ENCODE peak calls at places on chromosome 1, in seven cellular contexts. U is GM06990; J is CD8-positive, alpha-beta T cell; X is aorta; N is heart right ventricle; R is transverse colon; P is ovary. V is an unnamed sample. For H3K27me3 and H3K36me3, the result is how much of the 10 kb centered on the place peaks cover.

GRCh38 chr1:11746795-11747487 is 11.0 kb downstream of the AGTRAP start:
- DNase-seq in R (no peak), P (no peak), J (no peak), N (peak), X (no peak), U (no peak), V (peak)

GRCh38 chr1:21875621-21876063 is 61.5 kb downstream of the HSPG2 start:
- DNase-seq in N (peak), U (no peak), R (no peak), J (no peak), P (no peak), X (no peak), V (no peak)

GRCh38 chr1:160997323-160998038 is 23.5 kb downstream of the F11R start:
- DNase-seq in J (peak), U (no peak), X (no peak), P (peak), R (peak), N (peak), V (peak)

GRCh38 chr1:111442457-111442856 is 6.6 kb downstream of the WDR77 start:
- DNase-seq in U (no peak), J (no peak), R (no peak), P (no peak), N (no peak), X (no peak), V (no peak)

GRCh38 chr1:198669771-198670170 is 30.9 kb downstream of the PTPRC start:
- DNase-seq in R (no peak), J (no peak), N (no peak), U (no peak), P (no peak), X (no peak), V (no peak)

GRCh38 chr1:28517649-28517999 is 11.8 kb downstream of the RCC1 start:
- DNase-seq in P (no peak), R (no peak), X (no peak), U (no peak), N (no peak), J (no peak), V (peak)

GRCh38 chr1:206962269-206962668 is 8.0 kb downstream of the FCAMR start:
- DNase-seq in N (no peak), R (no peak), X (no peak), U (no peak), J (no peak), P (no peak), V (no peak)

GRCh38 chr1:30126839-30127238 is 596.5 kb downstream of the MATN1 start:
- DNase-seq in J (no peak), N (no peak), U (no peak), X (no peak), P (no peak), R (peak), V (no peak)

GRCh38 chr1:5585256-5585655 is 407.0 kb downstream of the NPHP4 start:
- DNase-seq in R (no peak), P (no peak), N (no peak), X (no peak), U (no peak), J (no peak), V (no peak)

GRCh38 chr1:886760-887159 is 37.0 kb upstream of the SAMD11 start:
- DNase-seq in U (no peak), R (no peak), J (no peak), N (no peak), P (no peak), X (no peak), V (no peak)

GRCh38 chr1:201848230-201848629 is 19.3 kb downstream of the IPO9 start:
- DNase-seq in P (no peak), U (no peak), R (no peak), X (no peak), J (no peak), N (no peak), V (no peak)

DNA sequence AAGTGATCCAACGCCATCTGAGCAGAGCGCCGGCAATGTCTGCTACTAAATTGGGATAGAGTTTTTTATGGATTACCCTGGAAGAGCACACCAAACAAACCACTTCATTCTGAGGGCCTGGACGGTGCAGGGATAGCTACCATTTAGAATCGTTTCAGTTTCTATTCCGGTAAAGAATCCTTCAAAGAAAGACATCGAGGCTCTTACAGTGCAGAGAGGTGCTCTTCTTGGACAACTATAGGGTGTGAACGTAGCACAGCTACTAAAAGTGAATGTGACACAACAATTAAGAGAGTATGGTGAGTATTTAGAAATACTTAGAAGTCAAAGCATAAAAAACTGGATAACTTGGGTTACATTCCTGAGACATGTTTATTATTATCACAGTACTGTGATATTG is 16.1 kb downstream of the HIVEP3 start:
- DNase-seq in R (no peak), P (no peak), J (no peak), X (no peak), N (no peak), U (no peak), V (no peak)
- H3K4me3 ChIP-seq in R (no peak), P (no peak), J (no peak), X (no peak), N (no peak), U (no peak), V (no peak)

DNA sequence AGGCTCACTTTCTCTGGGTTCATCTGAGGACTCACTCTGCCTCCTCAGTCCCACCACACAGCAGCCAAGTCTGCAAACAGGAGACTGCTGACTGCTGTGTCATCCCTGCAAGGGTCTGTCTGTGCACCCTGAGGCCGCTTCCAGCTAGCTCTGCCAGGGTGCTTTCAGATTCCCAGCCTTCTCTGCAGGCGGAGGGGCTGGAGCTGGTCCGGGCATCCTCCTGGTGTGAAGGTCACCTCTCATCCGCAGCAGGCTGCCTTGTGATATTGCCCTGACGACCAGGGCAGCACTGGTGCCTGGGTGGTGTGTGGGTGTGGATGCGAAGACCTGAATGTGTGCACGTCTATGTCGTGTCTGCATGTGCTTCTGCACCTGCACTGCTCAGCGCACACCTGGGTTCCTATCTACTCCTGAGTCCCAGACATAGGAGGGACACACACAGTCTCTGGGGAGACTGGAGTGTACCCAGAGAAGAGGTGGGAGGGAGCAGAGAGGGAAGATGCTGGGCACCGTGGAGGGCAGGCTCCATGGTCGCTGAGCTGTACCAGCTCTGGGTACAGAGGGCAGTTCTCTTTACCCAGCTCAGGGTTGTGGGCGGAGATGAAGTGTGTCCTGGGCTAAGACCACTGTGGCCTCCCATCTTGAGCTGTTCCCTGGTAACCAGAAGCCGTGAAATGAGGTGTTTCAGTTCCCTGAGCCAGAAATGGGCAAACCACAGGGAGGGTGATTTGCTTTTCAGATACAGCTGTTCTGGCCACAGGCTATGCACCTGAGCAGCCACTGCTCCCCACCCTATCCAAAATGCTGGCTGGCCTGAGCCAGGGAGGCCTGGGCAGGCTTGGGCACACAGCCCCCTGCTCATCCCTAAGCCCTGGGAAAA is 160.9 kb upstream of the CSF3R start:
- DNase-seq in U (no peak), N (no peak), P (no peak), R (peak), J (no peak), X (peak), V (no peak)
- H3K27me3 ChIP-seq in U (under half), N (under half), P (under half), R (under half), J (under half), X (under half), V (under half)

GRCh38 chr1:53765656-53766055 is 26.7 kb upstream of the GLIS1 start:
- DNase-seq in P (no peak), N (no peak), J (no peak), U (no peak), R (no peak), X (no peak), V (no peak)

GRCh38 chr1:53769780-53770179 is 30.8 kb upstream of the GLIS1 start:
- DNase-seq in J (no peak), U (no peak), R (no peak), X (no peak), N (no peak), P (no peak), V (no peak)

GRCh38 chr1:53766194-53766748 is 27.3 kb upstream of the GLIS1 start:
- DNase-seq in U (no peak), N (no peak), X (no peak), P (no peak), J (no peak), R (no peak), V (no peak)

GRCh38 chr1:53769184-53769583 is 30.2 kb upstream of the GLIS1 start:
- DNase-seq in R (no peak), N (no peak), J (no peak), P (no peak), X (no peak), U (no peak), V (no peak)

DNA sequence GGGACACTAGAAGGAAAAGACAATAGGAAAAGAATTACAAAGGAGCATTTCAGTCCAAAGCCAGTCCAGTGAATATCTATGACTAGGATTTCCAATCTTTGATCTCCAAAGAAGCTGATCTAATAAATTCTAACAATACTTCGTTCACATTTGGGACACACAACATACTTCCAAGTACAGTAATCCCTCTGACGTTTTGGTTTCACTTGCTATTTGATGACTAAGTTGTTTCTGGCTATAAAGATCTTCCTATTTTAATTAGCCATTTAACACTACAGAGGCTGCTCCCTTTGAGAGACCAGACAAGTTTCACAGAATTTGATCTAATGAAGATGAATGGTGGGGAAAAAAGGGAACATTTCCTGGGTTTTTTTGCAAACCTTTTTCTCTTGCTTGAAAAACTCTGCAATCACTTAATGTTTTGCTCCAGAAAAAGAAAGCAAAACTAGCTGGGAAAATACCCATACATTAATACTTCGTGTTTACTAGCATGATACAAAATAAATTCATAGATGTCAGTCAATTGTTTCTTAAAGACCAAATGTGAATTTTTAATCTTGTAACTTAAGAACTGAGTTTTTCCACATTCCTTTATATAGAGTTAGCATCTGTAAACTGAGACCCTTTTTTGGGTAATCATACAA is 27.9 kb upstream of the GLIS1 start:
- DNase-seq in U (no peak), N (no peak), P (no peak), X (no peak), R (no peak), J (no peak), V (no peak)
- H3K36me3 ChIP-seq in U (under half), N (under half), P (under half), X (under half), R (under half), J (under half), V (under half)

GRCh38 chr1:7704214-7705047 is 66.7 kb upstream of the VAMP3 start:
- DNase-seq in P (peak), X (peak), N (peak), J (peak), R (peak), U (peak), V (peak)
- H3K4me3 ChIP-seq in P (peak), X (peak), N (peak), J (no peak), R (peak), U (no peak), V (peak)

V was measured in H7.